ENCODE peak calls at places on chromosomes 13 and 19, in six cellular contexts. E is HCT116, J is astrocyte of the spinal cord, D is left ventricle myocardium inferior, Q is tibial nerve, M is mammary epithelial cell. W is an unnamed sample.

GRCh38 chr19:46181386-46181774 is 33.3 kb downstream of the IGFL2 start:
- DNase-seq in E (no peak), J (peak; percentile 38), D (no peak), Q (no peak), M (no peak), W (no peak)

GRCh38 chr19:9672893-9673292 is 2.0 kb downstream of the ZNF562 start:
- DNase-seq in E (no peak), J (no peak), D (no peak), Q (no peak), M (no peak), W (no peak)

GRCh38 chr19:2631213-2631821 is 71.2 kb downstream of the GNG7 start:
- DNase-seq in E (no peak), J (peak; percentile 39), D (no peak), Q (no peak), M (no peak), W (peak; percentile 77)

GRCh38 chr13:20495087-20496023 is 30.3 kb downstream of the CRYL1 start:
- DNase-seq in E (peak; percentile 50), J (peak; percentile 71), D (no peak), Q (peak; percentile 63), M (peak; percentile 56), W (peak; percentile 49)

GRCh38 chr13:25171517-25172302 is at the start of gene AMER2:
- DNase-seq in E (no peak), J (peak; percentile 30), D (peak; percentile 20), Q (no peak), M (no peak), W (no peak)

GRCh38 chr19:11446271-11446651 is 10.8 kb downstream of the PRKCSH start:
- DNase-seq in E (no peak), J (no peak), D (no peak), Q (no peak), M (no peak), W (no peak)

GRCh38 chr19:31548941-31549340 is 199.7 kb upstream of the TSHZ3 start:
- DNase-seq in E (no peak), J (peak; percentile 19), D (peak; percentile 18), Q (no peak), M (peak; percentile 6), W (no peak)

GRCh38 chr13:43072394-43072793 is 49.0 kb downstream of the DNAJC15 start:
- DNase-seq in E (no peak), J (no peak), D (peak; percentile 52), Q (peak; percentile 46), M (no peak), W (no peak)

GRCh38 chr13:24063281-24063851 is 97.2 kb upstream of the SPATA13 start:
- DNase-seq in E (no peak), J (no peak), D (peak; percentile 38), Q (no peak), M (no peak), W (no peak)

GRCh38 chr13:49082653-49083536 is 107.2 kb downstream of the FNDC3A start:
- DNase-seq in E (no peak), J (peak; percentile 45), D (no peak), Q (no peak), M (peak; percentile 95), W (peak; percentile 49)

GRCh38 chr13:26914624-26915023 is 154.0 kb upstream of the GPR12 start:
- DNase-seq in E (peak; percentile 6), J (peak; percentile 1), D (no peak), Q (no peak), M (peak; percentile 86), W (no peak)

GRCh38 chr13:76638882-76639281 is 247.3 kb downstream of the KCTD12 start:
- DNase-seq in E (no peak), J (no peak), D (no peak), Q (no peak), M (peak; percentile 8), W (no peak)

GRCh38 chr19:40932008-40932959 is 50.3 kb upstream of the CYP2A7 start:
- DNase-seq in E (no peak), J (no peak), D (no peak), Q (no peak), M (no peak), W (no peak)

GRCh38 chr19:10510301-10510802 is 6.9 kb downstream of the S1PR5 start:
- DNase-seq in E (no peak), J (no peak), D (no peak), Q (no peak), M (peak; percentile 72), W (no peak)

GRCh38 chr19:1668339-1669123 is 16.1 kb upstream of the TCF3 start:
- DNase-seq in E (no peak), J (no peak), D (no peak), Q (no peak), M (no peak), W (no peak)

GRCh38 chr19:12821761-12822160 is 12.6 kb downstream of the RTBDN start:
- DNase-seq in E (no peak), J (no peak), D (no peak), Q (no peak), M (peak; percentile 31), W (no peak)

GRCh38 chr13:51380269-51380668 is 40.8 kb downstream of the SERPINE3 start:
- DNase-seq in E (no peak), J (peak; percentile 47), D (no peak), Q (no peak), M (peak; percentile 33), W (no peak)

GRCh38 chr19:43624933-43625332 is 5.5 kb upstream of the ZNF428 start:
- DNase-seq in E (peak; percentile 72), J (no peak), D (peak; percentile 36), Q (no peak), M (no peak), W (peak; percentile 57)

GRCh38 chr13:99867535-99868271 is 103.9 kb downstream of the ZIC5 start:
- DNase-seq in E (no peak), J (no peak), D (no peak), Q (no peak), M (no peak), W (no peak)

GRCh38 chr13:31207630-31208549 is 8.1 kb downstream of the B3GLCT start:
- DNase-seq in E (no peak), J (peak; percentile 72), D (peak; percentile 63), Q (no peak), M (no peak), W (no peak)

GRCh38 chr13:46490129-46490528 is 62.8 kb upstream of the LRCH1 start:
- DNase-seq in E (no peak), J (no peak), D (no peak), Q (no peak), M (no peak), W (no peak)

GRCh38 chr19:46513461-46514236 is 18.0 kb upstream of the PNMA8B start:
- DNase-seq in E (peak; percentile 62), J (peak; percentile 64), D (peak; percentile 78), Q (peak; percentile 42), M (peak; percentile 57), W (no peak)

GRCh38 chr13:94233401-94233800 is 246.1 kb downstream of the DCT start:
- DNase-seq in E (no peak), J (peak; percentile 90), D (peak; percentile 20), Q (no peak), M (peak; percentile 91), W (no peak)
- H3K4me3 ChIP-seq in E (no peak overlapping the region), J (no peak overlapping the region), D (no peak overlapping the region), Q (no peak overlapping the region), M (no peak overlapping the region), W (no peak overlapping the region)

DNA sequence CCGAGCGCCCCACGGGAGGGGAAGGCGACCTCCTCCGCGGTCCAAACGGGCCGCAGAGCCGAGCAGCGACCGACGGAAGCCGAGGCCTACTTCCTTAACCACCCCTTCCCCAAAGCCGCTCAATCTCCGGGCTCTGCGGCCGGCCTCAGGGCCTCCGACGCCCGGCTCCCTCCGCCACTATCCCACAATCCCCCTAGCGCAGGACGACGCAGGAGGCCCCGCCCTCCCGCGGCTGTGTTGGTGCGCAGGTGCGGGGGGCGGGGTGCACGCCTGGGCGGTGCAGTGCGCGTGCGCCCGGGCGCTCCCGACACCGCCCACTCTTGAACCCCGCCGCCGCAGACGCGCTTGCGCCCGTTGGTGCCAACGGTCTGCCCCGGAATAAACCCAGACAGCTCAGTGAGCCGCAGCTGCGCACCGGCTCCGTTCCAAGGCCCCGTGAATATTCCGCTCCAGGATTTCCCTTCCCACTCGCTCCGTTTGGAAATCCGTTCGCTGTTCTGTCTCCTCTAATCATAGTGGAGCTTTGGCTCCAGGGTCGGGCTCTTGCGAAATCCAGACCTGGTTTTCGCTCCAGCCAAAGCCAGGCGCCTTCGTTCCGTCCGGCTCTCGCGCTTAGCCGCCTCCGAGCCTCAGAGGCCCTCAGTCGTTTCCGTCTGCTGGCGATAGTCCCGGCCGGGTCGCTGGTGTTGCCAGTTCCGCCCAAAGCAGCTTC is at the start of gene PPP6R1:
- DNase-seq in E (peak; percentile 99), J (peak; percentile 100), D (peak; percentile 98), Q (peak; percentile 93), M (peak; percentile 100), W (peak; percentile 89)
- TF ChIP-seq CTCF in E (no peak), J (no peak), D (no peak), Q (no peak), M (peak; percentile 1), W (no peak)

DNA sequence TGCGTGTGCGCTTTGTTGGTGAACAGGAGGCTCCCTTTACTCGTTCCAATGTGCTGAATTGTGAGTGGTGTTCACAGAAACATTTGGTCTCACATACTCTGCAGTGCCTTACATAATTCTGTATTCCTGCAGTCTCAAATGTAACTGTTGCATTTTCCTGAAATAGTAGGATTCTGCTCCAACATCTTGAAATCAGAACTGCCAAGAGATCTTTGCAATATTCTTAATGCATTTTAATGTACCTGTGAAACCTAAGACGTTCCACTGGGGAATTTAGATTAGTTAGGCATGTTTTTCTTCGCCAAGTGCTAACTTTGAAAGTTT is 166.5 kb downstream of the SLC7A1 start:
- DNase-seq in E (no peak), J (no peak), D (no peak), Q (no peak), M (no peak), W (no peak)
- H3K4me3 ChIP-seq in E (no peak overlapping the region), J (no peak overlapping the region), D (peak overlapping the region; percentile 67), Q (peak overlapping the region; percentile 4), M (no peak overlapping the region), W (no peak overlapping the region)

GRCh38 chr19:49453013-49453756 is at the start of gene ALDH16A1:
- DNase-seq in E (peak; percentile 94), J (peak; percentile 98), D (peak; percentile 98), Q (peak; percentile 95), M (peak; percentile 96), W (peak; percentile 93)

GRCh38 chr19:49448432-49448786 is 3.2 kb downstream of the PIH1D1 start:
- DNase-seq in E (no peak), J (no peak), D (no peak), Q (no peak), M (no peak), W (no peak)

GRCh38 chr19:49453757-49454248 is 778 bp downstream of the ALDH16A1 start:
- DNase-seq in E (no peak), J (no peak), D (no peak), Q (no peak), M (no peak), W (no peak)

GRCh38 chr19:49450405-49450804 is 1.2 kb downstream of the PIH1D1 start:
- DNase-seq in E (no peak), J (no peak), D (no peak), Q (no peak), M (no peak), W (no peak)

DNA sequence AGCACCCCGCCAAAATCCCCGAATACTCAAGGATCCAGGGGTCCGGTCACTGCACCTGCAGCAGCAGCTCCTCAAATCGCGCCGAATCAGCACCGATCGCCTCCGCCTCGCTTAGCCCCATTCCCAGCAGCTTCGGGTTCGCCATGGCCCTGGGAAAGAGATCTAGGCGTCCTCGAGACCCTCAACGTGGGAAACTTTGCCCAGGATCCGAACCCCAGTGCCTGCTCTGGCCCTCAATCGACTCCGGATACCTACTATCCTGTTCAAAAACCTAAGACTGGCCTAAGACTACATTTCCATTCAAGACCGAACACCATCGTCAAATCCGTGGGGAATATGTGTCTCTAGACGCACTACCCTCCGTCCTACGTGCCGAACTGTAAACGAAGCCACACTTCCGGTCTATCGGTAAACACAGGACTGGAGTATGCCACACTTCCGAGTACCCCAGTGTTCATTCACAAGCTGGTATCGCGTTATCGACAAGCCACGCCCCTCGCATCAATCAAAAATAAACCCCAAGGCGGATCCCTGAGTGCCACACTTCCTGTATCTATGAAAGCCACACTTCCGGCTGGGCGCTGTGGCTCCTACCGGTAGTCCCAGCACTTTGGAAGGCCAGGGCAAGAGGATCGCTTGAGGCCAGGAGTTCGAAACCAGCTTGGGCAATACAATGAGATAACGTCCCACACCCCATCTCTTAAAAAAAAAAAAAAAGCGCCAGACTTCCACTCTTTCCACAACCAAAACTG is at the start of gene PIH1D1:
- DNase-seq in E (peak; percentile 99), J (peak; percentile 99), D (peak; percentile 96), Q (peak; percentile 96), M (peak; percentile 99), W (peak; percentile 99)
- TF ChIP-seq CTCF in E (no peak), J (peak; percentile 12), D (peak; percentile 46), Q (peak; percentile 16), M (no peak), W (no peak)

W was measured in GM12864.